ENCODE peak calls at places on chromosomes 4 and X, in ten cellular contexts. U, G, M, N, S, V, P, Z, H and A are unnamed samples.

GRCh38 chr4:81142744-81143143 is 72.3 kb downstream of the PRKG2 start:
- DNase-seq in U (no peak), G (no peak), M (peak), N (no peak), S (no peak), V (no peak), P (no peak), Z (no peak), H (no peak), A (no peak)

GRCh38 chr4:145779319-145779801 is 99.4 kb downstream of the C4orf51 start:
- DNase-seq in U (no peak), G (no peak), M (no peak), N (no peak), S (no peak), V (no peak), P (no peak), Z (peak), H (no peak), A (no peak)

GRCh38 chr4:123463869-123464268 is 67.3 kb downstream of the SPRY1 start:
- DNase-seq in U (no peak), G (no peak), M (no peak), N (peak), S (no peak), V (no peak), P (no peak), Z (no peak), H (no peak), A (no peak)

GRCh38 chrX:155293771-155294170 is 29.5 kb upstream of the RAB39B start:
- DNase-seq in U (no peak), G (no peak), M (no peak), N (no peak), S (no peak), V (no peak), P (no peak), Z (no peak), H (no peak), A (no peak)

GRCh38 chrX:115561605-115562491 is 874 bp downstream of the PLS3 start:
- DNase-seq in U (peak), G (peak), M (peak), N (peak), S (no peak), V (no peak), P (peak), Z (peak), H (no peak), A (no peak)

GRCh38 chrX:112120737-112121136 is 38.2 kb upstream of the TRPC5 start:
- DNase-seq in U (no peak), G (no peak), M (no peak), N (no peak), S (no peak), V (no peak), P (no peak), Z (no peak), H (no peak), A (no peak)

GRCh38 chr4:165709526-165709925 is 163.5 kb upstream of the TLL1 start:
- DNase-seq in U (peak), G (no peak), M (no peak), N (no peak), S (no peak), V (no peak), P (no peak), Z (no peak), H (no peak), A (no peak)

GRCh38 chrX:28178206-28178605 is 197.0 kb upstream of the DCAF8L1 start:
- DNase-seq in U (no peak), G (no peak), M (no peak), N (no peak), S (no peak), V (no peak), P (no peak), Z (no peak), H (no peak), A (no peak)

GRCh38 chr4:141463678-141464077 is 172.7 kb upstream of the IL15 start:
- DNase-seq in U (no peak), G (no peak), M (no peak), N (no peak), S (no peak), V (no peak), P (no peak), Z (no peak), H (no peak), A (no peak)

GRCh38 chrX:11435568-11435967 is 142.4 kb downstream of the AMELX start:
- DNase-seq in U (no peak), G (no peak), M (no peak), N (no peak), S (no peak), V (peak), P (no peak), Z (peak), H (no peak), A (no peak)

GRCh38 chr4:77861500-77861899 is 1.1 kb upstream of the MRPL1 start:
- DNase-seq in U (no peak), G (no peak), M (no peak), N (no peak), S (no peak), V (no peak), P (no peak), Z (no peak), H (no peak), A (peak)

GRCh38 chr4:82739292-82740190 is 59.1 kb downstream of the SCD5 start:
- DNase-seq in U (peak), G (no peak), M (peak), N (peak), S (peak), V (no peak), P (peak), Z (peak), H (peak), A (peak)

GRCh38 chrX:35439692-35440091 is 358.4 kb upstream of the MAGEB16 start:
- DNase-seq in U (no peak), G (no peak), M (no peak), N (no peak), S (no peak), V (no peak), P (no peak), Z (no peak), H (no peak), A (no peak)

GRCh38 chrX:19283597-19284339 is 60.0 kb upstream of the PDHA1 start:
- DNase-seq in U (no peak), G (no peak), M (no peak), N (no peak), S (no peak), V (no peak), P (no peak), Z (no peak), H (no peak), A (no peak)

GRCh38 chr4:87428979-87429378 is 6.6 kb downstream of the NUDT9 start:
- DNase-seq in U (no peak), G (no peak), M (no peak), N (no peak), S (no peak), V (no peak), P (no peak), Z (no peak), H (no peak), A (no peak)

GRCh38 chr4:88522702-88523324 is 763 bp downstream of the PYURF start:
- DNase-seq in U (peak), G (no peak), M (peak), N (peak), S (no peak), V (no peak), P (peak), Z (peak), H (peak), A (no peak)

GRCh38 chrX:138034136-138034535 is 468.2 kb downstream of the ZIC3 start:
- DNase-seq in U (no peak), G (no peak), M (no peak), N (no peak), S (no peak), V (no peak), P (no peak), Z (peak), H (no peak), A (no peak)

GRCh38 chr4:151808120-151808529 is 47.3 kb upstream of the GATB start:
- DNase-seq in U (no peak), G (no peak), M (no peak), N (no peak), S (no peak), V (peak), P (no peak), Z (peak), H (no peak), A (no peak)

GRCh38 chr4:98166025-98166730 is 22.9 kb upstream of the STPG2 start:
- DNase-seq in U (peak), G (no peak), M (no peak), N (no peak), S (no peak), V (no peak), P (peak), Z (peak), H (no peak), A (no peak)

GRCh38 chrX:39689374-39690104 is 408.2 kb downstream of the BCOR start:
- DNase-seq in U (no peak), G (no peak), M (no peak), N (no peak), S (no peak), V (no peak), P (no peak), Z (no peak), H (no peak), A (no peak)

GRCh38 chr4:111761531-111761930 is 383.7 kb upstream of the FAM241A start:
- DNase-seq in U (no peak), G (no peak), M (no peak), N (no peak), S (no peak), V (no peak), P (no peak), Z (no peak), H (no peak), A (no peak)

GRCh38 chr4:27635936-27636913 is 775.6 kb downstream of the STIM2 start:
- DNase-seq in U (no peak), G (no peak), M (no peak), N (no peak), S (no peak), V (no peak), P (no peak), Z (no peak), H (no peak), A (no peak)

GRCh38 chr4:28822163-28822562 is 1898.0 kb upstream of the PCDH7 start:
- DNase-seq in U (no peak), G (no peak), M (no peak), N (no peak), S (no peak), V (no peak), P (no peak), Z (no peak), H (no peak), A (no peak)

GRCh38 chr4:127622923-127623754 is 9.6 kb upstream of the INTU start:
- DNase-seq in U (peak), G (no peak), M (no peak), N (peak), S (no peak), V (no peak), P (peak), Z (peak), H (peak), A (no peak)

GRCh38 chr4:37726666-37727065 is 40.5 kb upstream of the RELL1 start:
- DNase-seq in U (no peak), G (no peak), M (no peak), N (no peak), S (no peak), V (no peak), P (no peak), Z (peak), H (no peak), A (no peak)

GRCh38 chr4:126856906-126857305 is 775.9 kb upstream of the INTU start:
- DNase-seq in U (no peak), G (no peak), M (no peak), N (no peak), S (no peak), V (no peak), P (no peak), Z (no peak), H (no peak), A (no peak)

GRCh38 chr4:20675786-20676185 is 24.5 kb upstream of the PACRGL start:
- DNase-seq in U (no peak), G (no peak), M (no peak), N (no peak), S (no peak), V (no peak), P (no peak), Z (no peak), H (no peak), A (no peak)

GRCh38 chr4:164304861-164305260 is 449.1 kb upstream of the SMIM31 start:
- DNase-seq in U (no peak), G (no peak), M (no peak), N (no peak), S (no peak), V (no peak), P (no peak), Z (peak), H (no peak), A (no peak)

GRCh38 chrX:39205467-39205866 is 404.2 kb downstream of the MID1IP1 start:
- DNase-seq in U (no peak), G (no peak), M (no peak), N (no peak), S (no peak), V (no peak), P (no peak), Z (no peak), H (no peak), A (no peak)

GRCh38 chr4:86185659-86186058 is 174.2 kb downstream of the MAPK10 start:
- DNase-seq in U (no peak), G (no peak), M (no peak), N (no peak), S (no peak), V (no peak), P (no peak), Z (no peak), H (no peak), A (no peak)

GRCh38 chr4:169305651-169306050 is 34.9 kb upstream of the SH3RF1 start:
- DNase-seq in U (no peak), G (no peak), M (no peak), N (no peak), S (no peak), V (no peak), P (no peak), Z (peak), H (no peak), A (no peak)

GRCh38 chr4:81565137-81565870 is 93.6 kb upstream of the RASGEF1B start:
- DNase-seq in U (peak), G (no peak), M (peak), N (peak), S (no peak), V (no peak), P (peak), Z (peak), H (peak), A (no peak)

GRCh38 chr4:183139972-183140570 is 41.0 kb downstream of the WWC2 start:
- DNase-seq in U (no peak), G (no peak), M (no peak), N (no peak), S (no peak), V (no peak), P (no peak), Z (no peak), H (no peak), A (no peak)

GRCh38 chr4:159768011-159768410 is 665.1 kb downstream of the RAPGEF2 start:
- DNase-seq in U (no peak), G (no peak), M (no peak), N (no peak), S (no peak), V (no peak), P (no peak), Z (peak), H (no peak), A (no peak)

GRCh38 chr4:159764343-159764952 is 661.6 kb downstream of the RAPGEF2 start:
- DNase-seq in U (peak), G (no peak), M (peak), N (peak), S (no peak), V (no peak), P (peak), Z (peak), H (no peak), A (peak)

GRCh38 chr4:159766241-159766640 is 663.4 kb downstream of the RAPGEF2 start:
- DNase-seq in U (no peak), G (no peak), M (no peak), N (no peak), S (no peak), V (no peak), P (no peak), Z (no peak), H (no peak), A (no peak)

GRCh38 chr4:159762672-159763071 is 659.8 kb downstream of the RAPGEF2 start:
- DNase-seq in U (no peak), G (no peak), M (no peak), N (no peak), S (no peak), V (no peak), P (no peak), Z (no peak), H (no peak), A (no peak)

DNA sequence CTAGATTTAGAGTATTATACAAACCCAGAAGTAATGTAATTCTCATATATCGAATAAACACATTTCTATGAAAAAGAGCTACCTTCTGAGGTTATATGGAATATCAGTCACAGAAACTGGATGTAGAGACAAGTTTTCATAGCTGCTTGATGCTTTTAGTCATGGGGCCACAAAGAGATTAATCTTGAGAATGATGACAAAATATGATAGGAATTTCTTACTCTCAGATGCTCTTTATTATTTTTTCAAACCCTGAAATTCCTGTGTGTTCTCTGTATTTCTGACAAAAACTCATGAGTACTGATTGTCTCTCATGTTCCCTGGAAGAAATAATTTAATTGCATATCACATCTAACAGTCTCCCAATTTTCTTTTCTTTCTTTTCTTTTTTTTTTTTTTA is 662.5 kb downstream of the RAPGEF2 start:
- DNase-seq in U (no peak), G (no peak), M (no peak), N (no peak), S (no peak), V (no peak), P (no peak), Z (peak), H (no peak), A (no peak)
- H3K4me3 ChIP-seq in U (no peak), G (no peak), M (no peak), N (no peak), S (no peak), V (no peak), P (no peak), Z (no peak), H (no peak), A (no peak)

DNA sequence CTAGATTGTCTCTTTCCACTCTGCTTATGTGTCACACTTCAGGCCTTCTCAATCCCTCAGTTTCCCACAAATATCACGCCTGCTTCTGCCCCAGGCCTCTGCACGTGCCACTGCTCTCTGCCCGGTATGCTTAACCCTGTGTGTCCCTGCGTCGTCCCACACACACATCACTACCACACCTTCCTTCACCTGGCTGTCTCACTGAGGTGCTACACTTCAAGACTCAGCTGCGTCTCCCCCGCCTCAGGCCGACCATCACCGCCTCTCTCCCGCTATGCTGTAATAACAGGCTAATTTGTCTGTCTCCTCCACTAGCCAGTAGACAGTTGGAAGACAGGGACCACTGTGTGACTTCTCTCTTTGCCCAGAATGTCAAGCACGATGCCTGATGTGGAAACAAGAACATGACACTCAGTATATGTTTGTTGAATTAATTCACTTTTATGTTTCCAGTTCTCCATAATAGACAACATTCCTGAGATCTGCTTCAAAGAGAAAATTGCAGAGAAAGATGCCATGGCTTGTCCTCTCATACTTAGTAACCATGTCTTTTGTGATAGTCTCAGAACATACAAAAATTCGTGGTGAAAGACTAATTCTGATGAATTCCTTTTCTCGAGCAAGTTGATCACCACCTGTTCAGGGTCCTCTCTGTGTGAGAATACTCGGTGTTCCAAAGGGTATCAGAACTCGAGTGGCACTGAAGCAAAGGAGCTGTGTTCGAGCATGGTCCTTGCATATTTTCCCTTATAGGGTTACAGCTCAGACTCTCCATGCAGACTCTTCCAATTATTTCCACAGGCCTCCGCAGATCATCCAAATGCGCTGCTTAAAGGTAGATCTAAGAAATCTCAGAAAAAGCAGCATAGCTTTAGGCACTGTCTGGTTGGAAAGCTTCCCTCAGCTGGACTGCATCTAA is 54.2 kb downstream of the AFAP1 start:
- DNase-seq in U (no peak), G (no peak), M (no peak), N (no peak), S (no peak), V (no peak), P (no peak), Z (no peak), H (no peak), A (no peak)
- H3K4me3 ChIP-seq in U (no peak), G (no peak), M (no peak), N (no peak), S (no peak), V (no peak), P (no peak), Z (no peak), H (no peak), A (no peak)

GRCh38 chrX:53257166-53257565 is 24.2 kb downstream of the IQSEC2 start:
- DNase-seq in U (no peak), G (no peak), M (no peak), N (no peak), S (no peak), V (no peak), P (no peak), Z (no peak), H (peak), A (no peak)
- H3K4me3 ChIP-seq in U (no peak), G (no peak), M (no peak), N (no peak), S (no peak), V (no peak), P (no peak), Z (no peak), H (no peak), A (no peak)

GRCh38 chr4:159455675-159456235 is 352.9 kb downstream of the RAPGEF2 start:
- DNase-seq in U (peak), G (no peak), M (peak), N (peak), S (no peak), V (no peak), P (peak), Z (peak), H (no peak), A (no peak)
- H3K4me3 ChIP-seq in U (no peak), G (no peak), M (no peak), N (no peak), S (no peak), V (no peak), P (no peak), Z (no peak), H (no peak), A (no peak)

GRCh38 chr4:52712991-52713275 is 38.3 kb downstream of the ERVMER34-1 start:
- DNase-seq in U (no peak), G (no peak), M (peak), N (no peak), S (no peak), V (no peak), P (no peak), Z (no peak), H (no peak), A (no peak)

GRCh38 chr4:52714597-52715254 is 36.5 kb downstream of the ERVMER34-1 start:
- DNase-seq in U (no peak), G (no peak), M (no peak), N (no peak), S (no peak), V (no peak), P (no peak), Z (no peak), H (no peak), A (no peak)

GRCh38 chr4:52712172-52712990 is 38.8 kb downstream of the ERVMER34-1 start:
- DNase-seq in U (peak), G (peak), M (peak), N (peak), S (peak), V (peak), P (peak), Z (peak), H (peak), A (peak)

GRCh38 chr4:52711834-52712171 is 39.4 kb downstream of the ERVMER34-1 start:
- DNase-seq in U (no peak), G (no peak), M (no peak), N (no peak), S (no peak), V (no peak), P (no peak), Z (no peak), H (no peak), A (no peak)

GRCh38 chr4:52713456-52713937 is 37.7 kb downstream of the ERVMER34-1 start:
- DNase-seq in U (peak), G (peak), M (no peak), N (no peak), S (no peak), V (no peak), P (peak), Z (no peak), H (no peak), A (no peak)
- H3K4me3 ChIP-seq in U (no peak), G (peak), M (peak), N (peak), S (peak), V (peak), P (no peak), Z (peak), H (peak), A (peak)